ENCODE peak calls at places on chromosomes 11 and 22, in ten cellular contexts. G is tibial artery, A is HCT116, E is esophagus squamous epithelium, C is fibroblast of lung, P is heart left ventricle, H is transverse colon, N is left ventricle myocardium inferior, T is right atrium auricular region, F is right lobe of liver. B is an unnamed sample. For H3K4me1, the result is how much of the 10 kb centered on the place peaks cover.

GRCh38 chr22:28442264-28442950 is 237.2 kb downstream of the TTC28 start:
- DNase-seq in G (peak), A (peak), E (no peak), C (peak), P (peak), H (peak), N (peak), T (peak), F (peak), B (no peak)

GRCh38 chr11:83816572-83817187 is 530.5 kb upstream of the CCDC90B start:
- DNase-seq in G (no peak), A (no peak), E (no peak), C (peak), P (no peak), H (no peak), N (no peak), T (no peak), F (no peak), B (no peak)

GRCh38 chr11:57772562-57772961 is 11.0 kb downstream of the CTNND1 start:
- DNase-seq in G (no peak), A (no peak), E (no peak), C (peak), P (no peak), H (no peak), N (no peak), T (no peak), F (no peak), B (no peak)

GRCh38 chr11:56331861-56332491 is 13.9 kb upstream of the OR8K1 start:
- DNase-seq in G (no peak), A (no peak), E (no peak), C (no peak), P (peak), H (peak), N (no peak), T (no peak), F (no peak), B (no peak)

GRCh38 chr11:128692750-128693578 is 908 bp upstream of the FLI1 start:
- DNase-seq in G (peak), A (no peak), E (no peak), C (peak), P (peak), H (peak), N (no peak), T (no peak), F (peak), B (no peak)

GRCh38 chr11:1570001-1570453 is 2.0 kb downstream of the DUSP8 start:
- DNase-seq in G (no peak), A (no peak), E (no peak), C (no peak), P (no peak), H (no peak), N (no peak), T (no peak), F (no peak), B (no peak)

GRCh38 chr22:47629273-47629711 is 866.8 kb downstream of the TBC1D22A start:
- DNase-seq in G (peak), A (no peak), E (no peak), C (no peak), P (no peak), H (no peak), N (no peak), T (peak), F (no peak), B (no peak)

GRCh38 chr22:17705565-17706450 is 67.3 kb downstream of the BCL2L13 start:
- DNase-seq in G (no peak), A (no peak), E (no peak), C (peak), P (no peak), H (no peak), N (no peak), T (no peak), F (no peak), B (peak)

GRCh38 chr11:134893810-134894685 is 482.0 kb upstream of the B3GAT1 start:
- DNase-seq in G (no peak), A (no peak), E (no peak), C (no peak), P (no peak), H (no peak), N (no peak), T (no peak), F (no peak), B (no peak)

GRCh38 chr11:119169272-119169719 is 771 bp downstream of the NLRX1 start:
- DNase-seq in G (peak), A (peak), E (no peak), C (peak), P (peak), H (no peak), N (peak), T (peak), F (no peak), B (peak)

GRCh38 chr11:126079640-126080205 is 17.1 kb upstream of the CDON start:
- DNase-seq in G (no peak), A (no peak), E (no peak), C (no peak), P (no peak), H (no peak), N (no peak), T (no peak), F (no peak), B (no peak)
- TF ChIP-seq CTCF in G (no peak), A (no peak), E (no peak), C (no peak), P (no peak), H (no peak), N (no peak), T (no peak), F (no peak), B (no peak)

GRCh38 chr11:114088836-114089235 is 29.3 kb downstream of the ZBTB16 start:
- DNase-seq in G (no peak), A (no peak), E (no peak), C (no peak), P (no peak), H (no peak), N (no peak), T (no peak), F (no peak), B (no peak)
- H3K4me1 ChIP-seq in G (half or more), A (under half), E (under half), C (under half), P (half or more), H (under half), N (half or more), T (half or more), F (under half), B (under half)

DNA sequence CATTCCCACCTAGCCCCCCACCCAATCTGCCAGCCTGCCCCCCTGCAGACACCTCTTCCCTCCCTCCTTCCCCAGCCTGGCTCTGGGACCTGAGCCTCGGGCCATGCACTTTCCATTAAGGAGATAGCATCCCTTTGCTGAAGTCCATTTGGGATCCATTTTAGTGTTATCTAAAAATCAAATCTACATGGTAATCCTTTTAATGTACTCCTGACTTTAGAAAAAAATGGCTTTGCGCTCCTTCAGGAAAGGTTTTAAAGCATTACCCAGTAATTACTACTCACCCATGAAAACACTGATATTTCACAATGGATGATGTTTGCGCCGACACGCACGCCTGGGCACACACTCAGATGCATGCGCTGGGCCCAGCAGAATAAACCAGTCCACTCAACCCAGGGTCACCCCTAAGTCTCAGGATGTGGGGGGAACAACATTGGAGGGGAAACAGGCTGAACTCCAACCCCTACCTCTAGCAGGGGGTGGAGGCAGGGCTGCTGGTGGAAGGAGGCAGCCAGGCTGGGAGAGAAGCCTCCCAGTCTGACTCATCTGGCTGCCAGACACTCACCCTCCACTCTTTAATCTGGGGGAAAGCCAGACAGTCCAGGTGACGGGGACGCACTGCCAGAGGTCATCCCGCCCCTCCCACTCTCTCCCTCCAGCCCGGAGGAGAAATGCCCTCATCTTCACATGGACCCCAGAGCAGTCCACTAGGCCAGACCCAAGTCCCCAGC is 29.8 kb downstream of the LMO1 start:
- DNase-seq in G (no peak), A (no peak), E (no peak), C (peak), P (no peak), H (no peak), N (no peak), T (no peak), F (no peak), B (peak)
- H3K27ac ChIP-seq in G (no peak), A (no peak), E (no peak), C (no peak), P (peak), H (no peak), N (no peak), T (no peak), F (no peak), B (no peak)

GRCh38 chr22:46388647-46389046 is 53.1 kb downstream of the TRMU start:
- DNase-seq in G (no peak), A (no peak), E (no peak), C (no peak), P (no peak), H (no peak), N (no peak), T (no peak), F (no peak), B (no peak)

GRCh38 chr22:46382524-46382923 is 47.0 kb downstream of the TRMU start:
- DNase-seq in G (no peak), A (no peak), E (no peak), C (no peak), P (peak), H (no peak), N (no peak), T (no peak), F (no peak), B (no peak)

GRCh38 chr22:46387748-46388147 is 52.2 kb downstream of the TRMU start:
- DNase-seq in G (no peak), A (no peak), E (no peak), C (no peak), P (no peak), H (no peak), N (no peak), T (no peak), F (no peak), B (no peak)

GRCh38 chr22:46389081-46389480 is 53.6 kb downstream of the TRMU start:
- DNase-seq in G (no peak), A (no peak), E (no peak), C (no peak), P (no peak), H (no peak), N (no peak), T (no peak), F (no peak), B (no peak)

GRCh38 chr22:46386312-46386711 is 50.8 kb downstream of the TRMU start:
- DNase-seq in G (no peak), A (no peak), E (no peak), C (no peak), P (no peak), H (no peak), N (no peak), T (no peak), F (no peak), B (no peak)
- TF ChIP-seq CTCF in G (no peak), A (no peak), E (no peak), C (no peak), P (no peak), H (no peak), N (no peak), T (no peak), F (no peak), B (peak)

DNA sequence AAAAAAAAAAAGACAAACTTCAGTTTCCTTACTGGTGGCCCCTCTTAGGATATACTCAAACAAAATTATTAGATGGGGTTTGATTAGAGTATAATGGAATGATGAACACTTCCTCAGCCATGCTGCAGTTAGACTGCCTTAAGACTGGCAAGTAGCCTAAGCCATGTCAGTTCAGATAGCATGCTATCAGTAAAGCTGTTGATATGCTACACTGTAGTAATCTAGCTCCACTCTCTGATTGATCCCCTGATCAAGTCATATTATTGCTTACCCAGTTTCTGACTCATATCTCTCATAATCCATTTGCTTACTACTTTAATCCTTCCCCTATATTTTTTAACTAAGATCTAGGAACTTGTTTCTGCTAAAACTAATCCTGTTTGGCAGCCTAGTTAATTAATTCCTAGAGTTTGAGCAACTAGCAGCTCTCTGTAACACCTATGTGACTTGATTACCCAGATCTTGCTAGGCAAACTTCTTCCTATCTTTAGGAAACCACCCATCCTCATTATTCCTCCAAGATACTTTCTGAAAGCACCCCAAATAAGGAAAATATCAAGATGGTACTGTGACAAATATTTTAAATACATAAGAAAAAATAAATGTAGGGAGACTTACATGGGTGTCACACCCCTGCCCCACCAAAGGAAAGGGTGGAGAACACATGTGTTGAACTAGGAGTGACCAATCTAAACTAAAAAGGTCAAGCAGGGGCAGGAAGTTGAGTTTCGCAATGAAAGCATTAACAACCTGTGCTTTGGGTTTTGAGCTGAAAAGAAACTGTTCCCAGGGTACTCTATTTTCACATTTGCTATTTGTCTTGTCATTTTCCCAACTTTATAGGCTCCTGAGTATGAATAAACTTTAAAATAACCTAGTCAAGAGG is 43.2 kb downstream of the PIK3C2A start:
- DNase-seq in G (no peak), A (no peak), E (no peak), C (no peak), P (no peak), H (no peak), N (no peak), T (no peak), F (no peak), B (no peak)
- H3K4me1 ChIP-seq in G (under half), A (under half), E (under half), C (under half), P (half or more), H (under half), N (half or more), T (under half), F (under half), B (under half)

GRCh38 chr11:15967166-15967565 is 389.2 kb downstream of the SOX6 start:
- DNase-seq in G (no peak), A (no peak), E (no peak), C (no peak), P (no peak), H (peak), N (no peak), T (no peak), F (no peak), B (peak)
- H3K27ac ChIP-seq in G (peak), A (no peak), E (peak), C (no peak), P (peak), H (no peak), N (peak), T (peak), F (no peak), B (peak)

DNA sequence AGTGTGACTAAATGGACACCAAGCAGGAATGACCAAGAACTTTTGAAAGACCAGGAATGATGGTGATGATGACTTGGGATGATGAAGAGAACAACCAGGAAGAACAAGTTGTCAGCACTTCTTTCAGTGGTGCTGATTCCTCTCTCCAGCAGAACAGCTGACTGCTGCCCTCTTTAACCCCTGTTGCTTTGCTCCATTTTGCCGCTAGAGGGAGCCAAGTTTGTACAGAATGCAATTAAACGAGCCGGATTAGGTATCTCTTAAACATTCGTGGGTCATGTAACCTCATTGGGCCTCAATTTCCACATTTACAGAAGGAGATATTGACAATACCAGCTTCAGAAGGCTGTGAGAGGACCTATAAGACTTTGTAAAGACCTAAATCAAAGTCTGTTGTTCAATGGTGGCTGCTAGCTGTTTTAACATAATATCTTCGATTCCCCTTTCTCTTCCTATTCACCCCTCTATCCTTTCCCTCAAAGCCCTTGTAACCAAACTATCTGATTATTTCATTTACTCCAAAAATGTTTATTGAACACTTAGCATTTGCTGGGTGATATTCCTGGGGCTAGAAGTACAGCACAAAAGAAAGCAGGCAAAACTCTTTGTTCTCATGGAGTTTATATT is 1.9 kb downstream of the OR4S1 start:
- DNase-seq in G (no peak), A (peak), E (no peak), C (peak), P (no peak), H (peak), N (peak), T (peak), F (peak), B (no peak)
- TF ChIP-seq CTCF in G (peak), A (peak), E (peak), C (peak), P (peak), H (peak), N (peak), T (peak), F (peak), B (peak)

B was measured in foreskin keratinocyte.